ENCODE peak calls at places on chromosomes 4 and X, in nine cellular contexts. One of them, this sample, is unnamed.

GRCh38 chrX:154064637-154065435 is 32.7 kb downstream of the MECP2 start:
- DNase-seq in hypothalamus: no peak
- DNase-seq in activated CD4-positive, alpha-beta T cell treated with anti-CD3 and anti-CD28 coated beads, Interleukin-2, amount 50 U/mL, for 24 hours: no peak
- DNase-seq in progenitor cell of endocrine pancreas: no peak
- DNase-seq in stromal cell of bone marrow: no peak
- DNase-seq in nephron progenitor cell: no peak
- DNase-seq in myocyte: no peak
- DNase-seq in A172: no peak
- DNase-seq in PC-3: no peak
- DNase-seq in this sample: no peak

GRCh38 chrX:72245461-72246089 is 6.7 kb upstream of the ERCC6L start:
- DNase-seq in hypothalamus: no peak
- DNase-seq in activated CD4-positive, alpha-beta T cell treated with anti-CD3 and anti-CD28 coated beads, Interleukin-2, amount 50 U/mL, for 24 hours: no peak
- DNase-seq in progenitor cell of endocrine pancreas: peak
- DNase-seq in stromal cell of bone marrow: peak
- DNase-seq in nephron progenitor cell: peak
- DNase-seq in myocyte: peak
- DNase-seq in A172: peak
- DNase-seq in PC-3: peak
- DNase-seq in this sample: peak

GRCh38 chr4:121330180-121330665 is 50.6 kb downstream of the QRFPR start:
- DNase-seq in hypothalamus: no peak
- DNase-seq in activated CD4-positive, alpha-beta T cell treated with anti-CD3 and anti-CD28 coated beads, Interleukin-2, amount 50 U/mL, for 24 hours: no peak
- DNase-seq in progenitor cell of endocrine pancreas: no peak
- DNase-seq in stromal cell of bone marrow: no peak
- DNase-seq in nephron progenitor cell: no peak
- DNase-seq in myocyte: no peak
- DNase-seq in A172: no peak
- DNase-seq in PC-3: no peak
- DNase-seq in this sample: no peak

GRCh38 chrX:12992544-12993118 is 17.7 kb downstream of the TMSB4X start:
- DNase-seq in hypothalamus: no peak
- DNase-seq in activated CD4-positive, alpha-beta T cell treated with anti-CD3 and anti-CD28 coated beads, Interleukin-2, amount 50 U/mL, for 24 hours: no peak
- DNase-seq in progenitor cell of endocrine pancreas: no peak
- DNase-seq in stromal cell of bone marrow: no peak
- DNase-seq in nephron progenitor cell: no peak
- DNase-seq in myocyte: no peak
- DNase-seq in A172: no peak
- DNase-seq in PC-3: no peak
- DNase-seq in this sample: no peak

GRCh38 chrX:74449322-74449936 is 28.1 kb downstream of the SLC16A2 start:
- DNase-seq in hypothalamus: no peak
- DNase-seq in activated CD4-positive, alpha-beta T cell treated with anti-CD3 and anti-CD28 coated beads, Interleukin-2, amount 50 U/mL, for 24 hours: peak
- DNase-seq in progenitor cell of endocrine pancreas: no peak
- DNase-seq in stromal cell of bone marrow: no peak
- DNase-seq in nephron progenitor cell: no peak
- DNase-seq in myocyte: peak
- DNase-seq in A172: peak
- DNase-seq in PC-3: peak
- DNase-seq in this sample: no peak

GRCh38 chr4:85474818-85475630 is at the start of gene ARHGAP24:
- DNase-seq in hypothalamus: no peak
- DNase-seq in activated CD4-positive, alpha-beta T cell treated with anti-CD3 and anti-CD28 coated beads, Interleukin-2, amount 50 U/mL, for 24 hours: no peak
- DNase-seq in progenitor cell of endocrine pancreas: peak
- DNase-seq in stromal cell of bone marrow: peak
- DNase-seq in nephron progenitor cell: peak
- DNase-seq in myocyte: peak
- DNase-seq in A172: peak
- DNase-seq in PC-3: peak
- DNase-seq in this sample: peak

GRCh38 chr4:44916406-44916805 is 190.1 kb upstream of the GNPDA2 start:
- DNase-seq in hypothalamus: no peak
- DNase-seq in activated CD4-positive, alpha-beta T cell treated with anti-CD3 and anti-CD28 coated beads, Interleukin-2, amount 50 U/mL, for 24 hours: no peak
- DNase-seq in progenitor cell of endocrine pancreas: no peak
- DNase-seq in stromal cell of bone marrow: peak
- DNase-seq in nephron progenitor cell: no peak
- DNase-seq in myocyte: no peak
- DNase-seq in A172: peak
- DNase-seq in PC-3: peak
- DNase-seq in this sample: no peak

GRCh38 chrX:4622768-4623167 is 909.3 kb upstream of the PRKX start:
- DNase-seq in hypothalamus: no peak
- DNase-seq in activated CD4-positive, alpha-beta T cell treated with anti-CD3 and anti-CD28 coated beads, Interleukin-2, amount 50 U/mL, for 24 hours: no peak
- DNase-seq in progenitor cell of endocrine pancreas: no peak
- DNase-seq in stromal cell of bone marrow: no peak
- DNase-seq in nephron progenitor cell: no peak
- DNase-seq in myocyte: no peak
- DNase-seq in A172: no peak
- DNase-seq in PC-3: no peak
- DNase-seq in this sample: no peak

GRCh38 chr4:10672379-10672778 is 12.2 kb downstream of the CLNK start:
- DNase-seq in hypothalamus: no peak
- DNase-seq in activated CD4-positive, alpha-beta T cell treated with anti-CD3 and anti-CD28 coated beads, Interleukin-2, amount 50 U/mL, for 24 hours: no peak
- DNase-seq in progenitor cell of endocrine pancreas: no peak
- DNase-seq in stromal cell of bone marrow: no peak
- DNase-seq in nephron progenitor cell: no peak
- DNase-seq in myocyte: no peak
- DNase-seq in A172: no peak
- DNase-seq in PC-3: no peak
- DNase-seq in this sample: no peak

GRCh38 chr4:2634014-2634413 is 97.6 kb downstream of the FAM193A start:
- DNase-seq in hypothalamus: no peak
- DNase-seq in activated CD4-positive, alpha-beta T cell treated with anti-CD3 and anti-CD28 coated beads, Interleukin-2, amount 50 U/mL, for 24 hours: no peak
- DNase-seq in progenitor cell of endocrine pancreas: no peak
- DNase-seq in stromal cell of bone marrow: no peak
- DNase-seq in nephron progenitor cell: no peak
- DNase-seq in myocyte: peak
- DNase-seq in A172: no peak
- DNase-seq in PC-3: no peak
- DNase-seq in this sample: no peak

GRCh38 chr4:86816463-86817107 is 32.6 kb downstream of the SLC10A6 start:
- DNase-seq in hypothalamus: no peak
- DNase-seq in activated CD4-positive, alpha-beta T cell treated with anti-CD3 and anti-CD28 coated beads, Interleukin-2, amount 50 U/mL, for 24 hours: no peak
- DNase-seq in progenitor cell of endocrine pancreas: no peak
- DNase-seq in stromal cell of bone marrow: peak
- DNase-seq in nephron progenitor cell: no peak
- DNase-seq in myocyte: no peak
- DNase-seq in A172: no peak
- DNase-seq in PC-3: no peak
- DNase-seq in this sample: no peak

GRCh38 chr4:185710487-185710995 is 101.5 kb downstream of the SORBS2 start:
- DNase-seq in hypothalamus: no peak
- DNase-seq in activated CD4-positive, alpha-beta T cell treated with anti-CD3 and anti-CD28 coated beads, Interleukin-2, amount 50 U/mL, for 24 hours: no peak
- DNase-seq in progenitor cell of endocrine pancreas: no peak
- DNase-seq in stromal cell of bone marrow: no peak
- DNase-seq in nephron progenitor cell: no peak
- DNase-seq in myocyte: no peak
- DNase-seq in A172: peak
- DNase-seq in PC-3: peak
- DNase-seq in this sample: no peak

GRCh38 chr4:96009720-96010119 is 169.8 kb downstream of the PDHA2 start:
- DNase-seq in hypothalamus: no peak
- DNase-seq in activated CD4-positive, alpha-beta T cell treated with anti-CD3 and anti-CD28 coated beads, Interleukin-2, amount 50 U/mL, for 24 hours: no peak
- DNase-seq in progenitor cell of endocrine pancreas: no peak
- DNase-seq in stromal cell of bone marrow: no peak
- DNase-seq in nephron progenitor cell: no peak
- DNase-seq in myocyte: peak
- DNase-seq in A172: peak
- DNase-seq in PC-3: peak
- DNase-seq in this sample: no peak

GRCh38 chr4:42399393-42399792 is 2.1 kb downstream of the SHISA3 start:
- DNase-seq in hypothalamus: no peak
- DNase-seq in activated CD4-positive, alpha-beta T cell treated with anti-CD3 and anti-CD28 coated beads, Interleukin-2, amount 50 U/mL, for 24 hours: no peak
- DNase-seq in progenitor cell of endocrine pancreas: no peak
- DNase-seq in stromal cell of bone marrow: no peak
- DNase-seq in nephron progenitor cell: peak
- DNase-seq in myocyte: no peak
- DNase-seq in A172: no peak
- DNase-seq in PC-3: peak
- DNase-seq in this sample: no peak

GRCh38 chr4:10020871-10021676 is at the start of gene SLC2A9:
- DNase-seq in hypothalamus: no peak
- DNase-seq in activated CD4-positive, alpha-beta T cell treated with anti-CD3 and anti-CD28 coated beads, Interleukin-2, amount 50 U/mL, for 24 hours: no peak
- DNase-seq in progenitor cell of endocrine pancreas: no peak
- DNase-seq in stromal cell of bone marrow: no peak
- DNase-seq in nephron progenitor cell: no peak
- DNase-seq in myocyte: no peak
- DNase-seq in A172: no peak
- DNase-seq in PC-3: no peak
- DNase-seq in this sample: no peak

GRCh38 chrX:68710870-68711576 is 63.6 kb downstream of the STARD8 start:
- DNase-seq in hypothalamus: no peak
- DNase-seq in activated CD4-positive, alpha-beta T cell treated with anti-CD3 and anti-CD28 coated beads, Interleukin-2, amount 50 U/mL, for 24 hours: no peak
- DNase-seq in progenitor cell of endocrine pancreas: peak
- DNase-seq in stromal cell of bone marrow: no peak
- DNase-seq in nephron progenitor cell: peak
- DNase-seq in myocyte: peak
- DNase-seq in A172: peak
- DNase-seq in PC-3: peak
- DNase-seq in this sample: peak

GRCh38 chrX:29269390-29269789 is 682.1 kb downstream of the IL1RAPL1 start:
- DNase-seq in hypothalamus: no peak
- DNase-seq in activated CD4-positive, alpha-beta T cell treated with anti-CD3 and anti-CD28 coated beads, Interleukin-2, amount 50 U/mL, for 24 hours: no peak
- DNase-seq in progenitor cell of endocrine pancreas: no peak
- DNase-seq in stromal cell of bone marrow: no peak
- DNase-seq in nephron progenitor cell: no peak
- DNase-seq in myocyte: no peak
- DNase-seq in A172: no peak
- DNase-seq in PC-3: no peak
- DNase-seq in this sample: no peak

GRCh38 chr4:10285028-10285427 is 168.4 kb upstream of the WDR1 start:
- DNase-seq in hypothalamus: no peak
- DNase-seq in activated CD4-positive, alpha-beta T cell treated with anti-CD3 and anti-CD28 coated beads, Interleukin-2, amount 50 U/mL, for 24 hours: no peak
- DNase-seq in progenitor cell of endocrine pancreas: no peak
- DNase-seq in stromal cell of bone marrow: no peak
- DNase-seq in nephron progenitor cell: no peak
- DNase-seq in myocyte: no peak
- DNase-seq in A172: no peak
- DNase-seq in PC-3: no peak
- DNase-seq in this sample: peak

GRCh38 chr4:38610844-38611550 is 53.0 kb upstream of the KLF3 start:
- DNase-seq in hypothalamus: no peak
- DNase-seq in activated CD4-positive, alpha-beta T cell treated with anti-CD3 and anti-CD28 coated beads, Interleukin-2, amount 50 U/mL, for 24 hours: no peak
- DNase-seq in progenitor cell of endocrine pancreas: no peak
- DNase-seq in stromal cell of bone marrow: no peak
- DNase-seq in nephron progenitor cell: no peak
- DNase-seq in myocyte: no peak
- DNase-seq in A172: no peak
- DNase-seq in PC-3: no peak
- DNase-seq in this sample: no peak

GRCh38 chr4:184446132-184446531 is 28.2 kb downstream of the IRF2 start:
- DNase-seq in hypothalamus: no peak
- DNase-seq in activated CD4-positive, alpha-beta T cell treated with anti-CD3 and anti-CD28 coated beads, Interleukin-2, amount 50 U/mL, for 24 hours: no peak
- DNase-seq in progenitor cell of endocrine pancreas: no peak
- DNase-seq in stromal cell of bone marrow: no peak
- DNase-seq in nephron progenitor cell: no peak
- DNase-seq in myocyte: peak
- DNase-seq in A172: no peak
- DNase-seq in PC-3: no peak
- DNase-seq in this sample: no peak

GRCh38 chr4:15352508-15352907 is 75.3 kb upstream of the C1QTNF7 start:
- DNase-seq in hypothalamus: no peak
- DNase-seq in activated CD4-positive, alpha-beta T cell treated with anti-CD3 and anti-CD28 coated beads, Interleukin-2, amount 50 U/mL, for 24 hours: no peak
- DNase-seq in progenitor cell of endocrine pancreas: no peak
- DNase-seq in stromal cell of bone marrow: peak
- DNase-seq in nephron progenitor cell: no peak
- DNase-seq in myocyte: no peak
- DNase-seq in A172: no peak
- DNase-seq in PC-3: no peak
- DNase-seq in this sample: no peak

GRCh38 chr4:41785665-41786064 is 37.1 kb upstream of the PHOX2B start:
- DNase-seq in hypothalamus: no peak
- DNase-seq in activated CD4-positive, alpha-beta T cell treated with anti-CD3 and anti-CD28 coated beads, Interleukin-2, amount 50 U/mL, for 24 hours: no peak
- DNase-seq in progenitor cell of endocrine pancreas: no peak
- DNase-seq in stromal cell of bone marrow: no peak
- DNase-seq in nephron progenitor cell: no peak
- DNase-seq in myocyte: no peak
- DNase-seq in A172: no peak
- DNase-seq in PC-3: no peak
- DNase-seq in this sample: no peak

GRCh38 chrX:49876750-49877149 is 2.5 kb upstream of the USP27X start:
- DNase-seq in hypothalamus: no peak
- DNase-seq in activated CD4-positive, alpha-beta T cell treated with anti-CD3 and anti-CD28 coated beads, Interleukin-2, amount 50 U/mL, for 24 hours: no peak
- DNase-seq in progenitor cell of endocrine pancreas: no peak
- DNase-seq in stromal cell of bone marrow: no peak
- DNase-seq in nephron progenitor cell: no peak
- DNase-seq in myocyte: peak
- DNase-seq in A172: peak
- DNase-seq in PC-3: peak
- DNase-seq in this sample: peak

GRCh38 chr4:9976781-9977180 is 44.5 kb downstream of the SLC2A9 start:
- DNase-seq in hypothalamus: no peak
- DNase-seq in activated CD4-positive, alpha-beta T cell treated with anti-CD3 and anti-CD28 coated beads, Interleukin-2, amount 50 U/mL, for 24 hours: no peak
- DNase-seq in progenitor cell of endocrine pancreas: no peak
- DNase-seq in stromal cell of bone marrow: no peak
- DNase-seq in nephron progenitor cell: no peak
- DNase-seq in myocyte: peak
- DNase-seq in A172: no peak
- DNase-seq in PC-3: no peak
- DNase-seq in this sample: no peak

GRCh38 chr4:145954924-145955339 is 16.3 kb upstream of the ZNF827 start:
- DNase-seq in hypothalamus: no peak
- DNase-seq in activated CD4-positive, alpha-beta T cell treated with anti-CD3 and anti-CD28 coated beads, Interleukin-2, amount 50 U/mL, for 24 hours: no peak
- DNase-seq in progenitor cell of endocrine pancreas: no peak
- DNase-seq in stromal cell of bone marrow: no peak
- DNase-seq in nephron progenitor cell: no peak
- DNase-seq in myocyte: peak
- DNase-seq in A172: peak
- DNase-seq in PC-3: peak
- DNase-seq in this sample: no peak

GRCh38 chr4:152850377-152850776 is 70.6 kb downstream of the ARFIP1 start:
- DNase-seq in hypothalamus: no peak
- DNase-seq in activated CD4-positive, alpha-beta T cell treated with anti-CD3 and anti-CD28 coated beads, Interleukin-2, amount 50 U/mL, for 24 hours: peak
- DNase-seq in progenitor cell of endocrine pancreas: no peak
- DNase-seq in stromal cell of bone marrow: no peak
- DNase-seq in nephron progenitor cell: no peak
- DNase-seq in myocyte: no peak
- DNase-seq in A172: peak
- DNase-seq in PC-3: peak
- DNase-seq in this sample: no peak

GRCh38 chrX:132009344-132009743 is 13.8 kb upstream of the STK26 start:
- DNase-seq in hypothalamus: no peak
- DNase-seq in activated CD4-positive, alpha-beta T cell treated with anti-CD3 and anti-CD28 coated beads, Interleukin-2, amount 50 U/mL, for 24 hours: no peak
- DNase-seq in progenitor cell of endocrine pancreas: no peak
- DNase-seq in stromal cell of bone marrow: no peak
- DNase-seq in nephron progenitor cell: no peak
- DNase-seq in myocyte: no peak
- DNase-seq in A172: no peak
- DNase-seq in PC-3: no peak
- DNase-seq in this sample: no peak

GRCh38 chr4:33746979-33747378 is 2497.3 kb downstream of the ARAP2 start:
- DNase-seq in hypothalamus: no peak
- DNase-seq in activated CD4-positive, alpha-beta T cell treated with anti-CD3 and anti-CD28 coated beads, Interleukin-2, amount 50 U/mL, for 24 hours: no peak
- DNase-seq in progenitor cell of endocrine pancreas: no peak
- DNase-seq in stromal cell of bone marrow: no peak
- DNase-seq in nephron progenitor cell: no peak
- DNase-seq in myocyte: peak
- DNase-seq in A172: no peak
- DNase-seq in PC-3: no peak
- DNase-seq in this sample: no peak

GRCh38 chrX:101303790-101304189 is 12.7 kb upstream of the TAF7L start:
- DNase-seq in hypothalamus: no peak
- DNase-seq in activated CD4-positive, alpha-beta T cell treated with anti-CD3 and anti-CD28 coated beads, Interleukin-2, amount 50 U/mL, for 24 hours: no peak
- DNase-seq in progenitor cell of endocrine pancreas: no peak
- DNase-seq in stromal cell of bone marrow: no peak
- DNase-seq in nephron progenitor cell: no peak
- DNase-seq in myocyte: no peak
- DNase-seq in A172: no peak
- DNase-seq in PC-3: no peak
- DNase-seq in this sample: no peak

This sample was measured in Caco-2.